ENCODE peak calls at places on chromosomes 16 and 17, in six cellular contexts. One of them, this sample, is unnamed.

GRCh38 chr16:9302102-9302501 is 210.7 kb downstream of the HAPSTR1 start:
- DNase-seq in adrenal gland: peak; percentile 34
- DNase-seq in brain microvascular endothelial cell: no peak
- DNase-seq in RWPE2: no peak
- DNase-seq in fibroblast of lung: no peak
- DNase-seq in gastrocnemius medialis: no peak
- DNase-seq in this sample: no peak

GRCh38 chr16:77759821-77760220 is 28.5 kb upstream of the VAT1L start:
- DNase-seq in adrenal gland: no peak
- DNase-seq in brain microvascular endothelial cell: no peak
- DNase-seq in RWPE2: no peak
- DNase-seq in fibroblast of lung: peak; percentile 22
- DNase-seq in gastrocnemius medialis: no peak
- DNase-seq in this sample: no peak

GRCh38 chr17:77440571-77440981 is 299.8 kb downstream of the SEC14L1 start:
- DNase-seq in adrenal gland: peak; percentile 76
- DNase-seq in brain microvascular endothelial cell: no peak
- DNase-seq in RWPE2: no peak
- DNase-seq in fibroblast of lung: no peak
- DNase-seq in gastrocnemius medialis: no peak
- DNase-seq in this sample: no peak

GRCh38 chr16:48971571-48972071 is 310.0 kb downstream of the CBLN1 start:
- DNase-seq in adrenal gland: no peak
- DNase-seq in brain microvascular endothelial cell: no peak
- DNase-seq in RWPE2: peak; percentile 87
- DNase-seq in fibroblast of lung: no peak
- DNase-seq in gastrocnemius medialis: no peak
- DNase-seq in this sample: no peak

GRCh38 chr16:9033125-9033830 is 58.2 kb upstream of the HAPSTR1 start:
- DNase-seq in adrenal gland: peak; percentile 68
- DNase-seq in brain microvascular endothelial cell: peak; percentile 62
- DNase-seq in RWPE2: no peak
- DNase-seq in fibroblast of lung: peak; percentile 78
- DNase-seq in gastrocnemius medialis: no peak
- DNase-seq in this sample: no peak

GRCh38 chr16:61500851-61501250 is 535.4 kb downstream of the CDH8 start:
- DNase-seq in adrenal gland: no peak
- DNase-seq in brain microvascular endothelial cell: peak; percentile 24
- DNase-seq in RWPE2: no peak
- DNase-seq in fibroblast of lung: no peak
- DNase-seq in gastrocnemius medialis: no peak
- DNase-seq in this sample: no peak

GRCh38 chr17:17089796-17090641 is 47.8 kb downstream of the MPRIP start:
- DNase-seq in adrenal gland: peak; percentile 5
- DNase-seq in brain microvascular endothelial cell: no peak
- DNase-seq in RWPE2: peak; percentile 26
- DNase-seq in fibroblast of lung: no peak
- DNase-seq in gastrocnemius medialis: no peak
- DNase-seq in this sample: no peak

GRCh38 chr16:70428178-70428998 is 10.5 kb downstream of the ST3GAL2 start:
- DNase-seq in adrenal gland: peak; percentile 99
- DNase-seq in brain microvascular endothelial cell: peak; percentile 90
- DNase-seq in RWPE2: peak; percentile 86
- DNase-seq in fibroblast of lung: peak; percentile 93
- DNase-seq in gastrocnemius medialis: peak; percentile 98
- DNase-seq in this sample: peak; percentile 83

GRCh38 chr17:73343168-73343634 is 31.4 kb upstream of the CDC42EP4 start:
- DNase-seq in adrenal gland: peak; percentile 41
- DNase-seq in brain microvascular endothelial cell: peak; percentile 77
- DNase-seq in RWPE2: no peak
- DNase-seq in fibroblast of lung: peak; percentile 86
- DNase-seq in gastrocnemius medialis: no peak
- DNase-seq in this sample: peak; percentile 88

GRCh38 chr17:42878123-42878880 is 22.3 kb upstream of the G6PC1 start:
- DNase-seq in adrenal gland: no peak
- DNase-seq in brain microvascular endothelial cell: no peak
- DNase-seq in RWPE2: no peak
- DNase-seq in fibroblast of lung: no peak
- DNase-seq in gastrocnemius medialis: no peak
- DNase-seq in this sample: no peak

GRCh38 chr17:1260762-1261161 is 9.5 kb upstream of the BHLHA9 start:
- DNase-seq in adrenal gland: no peak
- DNase-seq in brain microvascular endothelial cell: no peak
- DNase-seq in RWPE2: no peak
- DNase-seq in fibroblast of lung: no peak
- DNase-seq in gastrocnemius medialis: no peak
- DNase-seq in this sample: no peak

GRCh38 chr17:49018673-49019215 is 21.6 kb downstream of the IGF2BP1 start:
- DNase-seq in adrenal gland: no peak
- DNase-seq in brain microvascular endothelial cell: no peak
- DNase-seq in RWPE2: no peak
- DNase-seq in fibroblast of lung: no peak
- DNase-seq in gastrocnemius medialis: no peak
- DNase-seq in this sample: no peak
- H3K36me3 ChIP-seq in adrenal gland: no peaks in the 10 kb centered on the region
- H3K36me3 ChIP-seq in brain microvascular endothelial cell: peaks cover 6% of the 10 kb centered on the region
- H3K36me3 ChIP-seq in RWPE2: no peaks in the 10 kb centered on the region
- H3K36me3 ChIP-seq in fibroblast of lung: no peaks in the 10 kb centered on the region
- H3K36me3 ChIP-seq in gastrocnemius medialis: no peaks in the 10 kb centered on the region
- H3K36me3 ChIP-seq in this sample: no peaks in the 10 kb centered on the region

GRCh38 chr16:27460213-27460612 is 58.2 kb downstream of the IL21R start:
- DNase-seq in adrenal gland: no peak
- DNase-seq in brain microvascular endothelial cell: no peak
- DNase-seq in RWPE2: no peak
- DNase-seq in fibroblast of lung: no peak
- DNase-seq in gastrocnemius medialis: no peak
- DNase-seq in this sample: no peak

GRCh38 chr16:27460663-27461482 is 58.9 kb downstream of the IL21R start:
- DNase-seq in adrenal gland: peak; percentile 79
- DNase-seq in brain microvascular endothelial cell: no peak
- DNase-seq in RWPE2: no peak
- DNase-seq in fibroblast of lung: no peak
- DNase-seq in gastrocnemius medialis: peak; percentile 37
- DNase-seq in this sample: no peak

GRCh38 chr16:27462846-27463682 is 61.1 kb downstream of the IL21R start:
- DNase-seq in adrenal gland: no peak
- DNase-seq in brain microvascular endothelial cell: no peak
- DNase-seq in RWPE2: no peak
- DNase-seq in fibroblast of lung: no peak
- DNase-seq in gastrocnemius medialis: no peak
- DNase-seq in this sample: no peak

GRCh38 chr16:27462200-27462845 is 60.3 kb downstream of the IL21R start:
- DNase-seq in adrenal gland: no peak
- DNase-seq in brain microvascular endothelial cell: no peak
- DNase-seq in RWPE2: no peak
- DNase-seq in fibroblast of lung: no peak
- DNase-seq in gastrocnemius medialis: no peak
- DNase-seq in this sample: no peak

GRCh38 chr16:27461483-27462171 is 59.7 kb downstream of the IL21R start:
- DNase-seq in adrenal gland: no peak
- DNase-seq in brain microvascular endothelial cell: no peak
- DNase-seq in RWPE2: no peak
- DNase-seq in fibroblast of lung: peak; percentile 37
- DNase-seq in gastrocnemius medialis: no peak
- DNase-seq in this sample: no peak
- H3K36me3 ChIP-seq in adrenal gland: peaks cover 75% of the 10 kb centered on the region
- H3K36me3 ChIP-seq in brain microvascular endothelial cell: peaks cover 61% of the 10 kb centered on the region
- H3K36me3 ChIP-seq in RWPE2: peaks cover 29% of the 10 kb centered on the region
- H3K36me3 ChIP-seq in fibroblast of lung: peaks cover 26% of the 10 kb centered on the region
- H3K36me3 ChIP-seq in gastrocnemius medialis: peaks cover 49% of the 10 kb centered on the region
- H3K36me3 ChIP-seq in this sample: peaks cover 65% of the 10 kb centered on the region

DNA sequence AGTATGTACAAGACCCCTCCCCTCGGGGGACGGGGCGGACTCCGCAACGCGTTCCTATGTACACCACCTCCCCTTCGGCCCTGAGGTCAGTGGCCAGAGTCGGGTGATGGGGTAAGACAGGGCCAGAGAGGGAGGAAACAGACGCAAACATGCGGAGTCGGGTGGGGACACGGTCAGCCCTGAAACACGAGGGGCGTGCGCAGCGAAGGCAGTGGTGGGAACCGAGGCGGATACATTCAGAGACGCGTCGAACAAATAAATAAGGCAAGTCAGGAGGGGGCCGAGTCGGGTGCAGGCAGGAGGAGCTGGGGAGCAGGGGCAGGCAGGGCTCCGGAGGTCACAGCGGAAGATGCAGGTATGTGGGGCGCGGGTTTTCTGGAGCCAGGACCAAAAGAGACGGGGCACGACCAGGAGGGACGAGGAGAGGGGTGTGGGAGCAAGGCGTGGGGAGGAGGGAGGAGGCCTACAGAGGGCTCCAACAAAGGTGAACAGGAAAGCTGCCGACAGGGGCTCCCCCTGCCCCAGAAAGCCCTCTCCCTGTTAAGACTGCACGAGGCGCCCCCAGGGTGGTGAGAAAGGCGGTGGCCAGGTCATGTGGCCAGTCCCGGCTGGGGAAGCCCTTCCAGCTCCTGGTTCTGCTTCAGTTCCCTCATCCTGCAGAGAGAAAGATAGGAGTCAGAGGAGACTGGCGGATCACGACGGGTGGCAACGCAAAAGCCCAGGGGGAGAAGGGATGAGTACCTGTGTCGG is 724 bp upstream of the SPAG7 start:
- DNase-seq in adrenal gland: peak; percentile 39
- DNase-seq in brain microvascular endothelial cell: no peak
- DNase-seq in RWPE2: no peak
- DNase-seq in fibroblast of lung: no peak
- DNase-seq in gastrocnemius medialis: no peak
- DNase-seq in this sample: no peak
- H3K36me3 ChIP-seq in adrenal gland: peaks cover 27% of the 10 kb centered on the region
- H3K36me3 ChIP-seq in brain microvascular endothelial cell: peaks cover 30% of the 10 kb centered on the region
- H3K36me3 ChIP-seq in RWPE2: peaks cover 25% of the 10 kb centered on the region
- H3K36me3 ChIP-seq in fibroblast of lung: peaks cover 8% of the 10 kb centered on the region
- H3K36me3 ChIP-seq in gastrocnemius medialis: peaks cover 35% of the 10 kb centered on the region
- H3K36me3 ChIP-seq in this sample: peaks cover 34% of the 10 kb centered on the region

DNA sequence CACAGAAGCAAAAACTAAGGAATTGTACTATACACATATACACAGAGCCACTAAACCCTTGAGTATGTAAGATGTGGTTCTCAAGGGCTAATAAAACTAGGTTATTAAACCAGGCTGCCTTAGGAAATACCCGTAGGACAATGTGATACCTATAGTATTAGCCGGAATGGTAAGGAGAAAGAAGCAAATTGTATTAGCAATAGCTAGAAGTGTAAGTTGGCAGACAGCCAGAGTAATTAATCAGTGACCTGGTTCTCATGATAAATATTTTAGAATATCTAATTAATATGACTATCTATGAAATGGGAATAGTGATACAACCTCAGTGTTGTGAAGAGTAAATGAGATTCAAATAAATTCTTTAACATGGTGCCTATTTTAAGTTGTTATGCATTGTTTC is 18.6 kb downstream of the GDPD1 start:
- DNase-seq in adrenal gland: no peak
- DNase-seq in brain microvascular endothelial cell: no peak
- DNase-seq in RWPE2: no peak
- DNase-seq in fibroblast of lung: no peak
- DNase-seq in gastrocnemius medialis: no peak
- DNase-seq in this sample: no peak
- H3K36me3 ChIP-seq in adrenal gland: no peaks in the 10 kb centered on the region
- H3K36me3 ChIP-seq in brain microvascular endothelial cell: no peaks in the 10 kb centered on the region
- H3K36me3 ChIP-seq in RWPE2: no peaks in the 10 kb centered on the region
- H3K36me3 ChIP-seq in fibroblast of lung: no peaks in the 10 kb centered on the region
- H3K36me3 ChIP-seq in gastrocnemius medialis: no peaks in the 10 kb centered on the region
- H3K36me3 ChIP-seq in this sample: no peaks in the 10 kb centered on the region

GRCh38 chr17:35846055-35846809 is 22.5 kb downstream of the HEATR9 start:
- DNase-seq in adrenal gland: no peak
- DNase-seq in brain microvascular endothelial cell: no peak
- DNase-seq in RWPE2: no peak
- DNase-seq in fibroblast of lung: no peak
- DNase-seq in gastrocnemius medialis: no peak
- DNase-seq in this sample: no peak

GRCh38 chr17:35849469-35850348 is 19.0 kb downstream of the HEATR9 start:
- DNase-seq in adrenal gland: peak; percentile 58
- DNase-seq in brain microvascular endothelial cell: peak; percentile 75
- DNase-seq in RWPE2: no peak
- DNase-seq in fibroblast of lung: peak; percentile 77
- DNase-seq in gastrocnemius medialis: no peak
- DNase-seq in this sample: no peak

GRCh38 chr17:35847006-35847405 is 21.7 kb downstream of the HEATR9 start:
- DNase-seq in adrenal gland: no peak
- DNase-seq in brain microvascular endothelial cell: no peak
- DNase-seq in RWPE2: no peak
- DNase-seq in fibroblast of lung: no peak
- DNase-seq in gastrocnemius medialis: no peak
- DNase-seq in this sample: no peak

GRCh38 chr17:35844547-35844946 is 24.1 kb downstream of the HEATR9 start:
- DNase-seq in adrenal gland: no peak
- DNase-seq in brain microvascular endothelial cell: no peak
- DNase-seq in RWPE2: no peak
- DNase-seq in fibroblast of lung: no peak
- DNase-seq in gastrocnemius medialis: no peak
- DNase-seq in this sample: no peak

GRCh38 chr17:35847633-35848373 is 20.9 kb downstream of the HEATR9 start:
- DNase-seq in adrenal gland: no peak
- DNase-seq in brain microvascular endothelial cell: no peak
- DNase-seq in RWPE2: no peak
- DNase-seq in fibroblast of lung: no peak
- DNase-seq in gastrocnemius medialis: no peak
- DNase-seq in this sample: no peak
- H3K36me3 ChIP-seq in adrenal gland: peaks cover 56% of the 10 kb centered on the region
- H3K36me3 ChIP-seq in brain microvascular endothelial cell: peaks cover 59% of the 10 kb centered on the region
- H3K36me3 ChIP-seq in RWPE2: peaks cover 69% of the 10 kb centered on the region
- H3K36me3 ChIP-seq in fibroblast of lung: no peaks in the 10 kb centered on the region
- H3K36me3 ChIP-seq in gastrocnemius medialis: peaks cover 56% of the 10 kb centered on the region
- H3K36me3 ChIP-seq in this sample: peaks cover 77% of the 10 kb centered on the region

DNA sequence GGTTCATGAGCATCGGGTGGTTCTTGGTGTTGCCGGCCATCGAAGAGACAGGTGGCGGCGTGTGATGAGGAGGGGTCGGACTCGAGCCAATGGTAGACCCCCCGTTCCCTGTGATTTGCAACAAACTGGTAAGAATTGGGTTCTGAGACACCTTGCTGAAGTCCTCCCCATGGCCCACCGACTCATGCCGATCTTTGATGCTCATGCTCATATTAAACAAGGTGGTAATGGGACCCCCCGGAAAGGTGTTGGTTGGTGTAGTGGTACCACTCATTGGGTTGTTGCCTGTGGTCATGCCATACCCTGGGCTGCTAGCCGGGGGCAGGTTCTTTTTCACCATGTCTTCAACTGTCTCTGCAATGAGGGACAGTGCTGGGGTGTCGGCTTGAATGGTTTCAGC is 8.9 kb upstream of the FBXL20 start:
- DNase-seq in adrenal gland: no peak
- DNase-seq in brain microvascular endothelial cell: no peak
- DNase-seq in RWPE2: no peak
- DNase-seq in fibroblast of lung: no peak
- DNase-seq in gastrocnemius medialis: no peak
- DNase-seq in this sample: peak; percentile 62
- H3K36me3 ChIP-seq in adrenal gland: peaks cover 86% of the 10 kb centered on the region
- H3K36me3 ChIP-seq in brain microvascular endothelial cell: peaks cover 67% of the 10 kb centered on the region
- H3K36me3 ChIP-seq in RWPE2: peaks cover 62% of the 10 kb centered on the region
- H3K36me3 ChIP-seq in fibroblast of lung: peaks cover 17% of the 10 kb centered on the region
- H3K36me3 ChIP-seq in gastrocnemius medialis: peaks cover 74% of the 10 kb centered on the region
- H3K36me3 ChIP-seq in this sample: peaks cover 84% of the 10 kb centered on the region

This sample was measured in suprapubic skin.